ENCODE peak calls at places on chromosomes 13 and 19, in seven cellular contexts. A is pancreas; Z is LNCaP clone FGC; I is stimulated activated CD4-positive, alpha-beta T cell treated with anti-CD3 and anti-CD28 coated beads, Interleukin-12 subunit alpha, Interleukin-12 subunit beta, amount 100 ng/mL, for 24 hours; C is HuH-7; W is activated naive CD4-positive, alpha-beta T cell; T is IMR-90. R is an unnamed sample.

GRCh38 chr19:38989066-38989605 is 13.6 kb upstream of the FBXO17 start:
- DNase-seq in T (no peak), A (no peak), C (no peak), W (no peak), Z (no peak), I (no peak), R (peak; percentile 21)

GRCh38 chr19:4633140-4633967 is 6.0 kb upstream of the TNFAIP8L1 start:
- DNase-seq in T (peak; percentile 85), Z (no peak), W (no peak), I (no peak), C (peak; percentile 72), A (peak; percentile 62), R (peak; percentile 94)

GRCh38 chr19:17079710-17080440 is 4.3 kb downstream of the MYO9B start:
- DNase-seq in A (no peak), I (peak; percentile 51), W (peak; percentile 41), C (no peak), Z (no peak), T (peak; percentile 99), R (peak; percentile 98)

GRCh38 chr19:50459638-50460037 is 16.7 kb upstream of the EMC10 start:
- DNase-seq in A (no peak), I (no peak), C (no peak), T (no peak), Z (no peak), W (no peak), R (no peak)

GRCh38 chr13:62702502-62702901 is 1286.9 kb upstream of the PCDH20 start:
- DNase-seq in W (no peak), T (no peak), A (no peak), C (no peak), I (no peak), Z (no peak), R (no peak)

GRCh38 chr19:29887498-29887897 is 54.5 kb upstream of the URI1 start:
- DNase-seq in A (no peak), T (peak; percentile 10), Z (no peak), W (no peak), C (no peak), I (no peak), R (peak; percentile 22)

GRCh38 chr19:20503536-20503935 is 62.0 kb downstream of the ZNF737 start:
- DNase-seq in Z (peak; percentile 59), A (no peak), I (no peak), W (no peak), T (peak; percentile 35), C (no peak), R (peak; percentile 3)

GRCh38 chr13:93305886-93306285 is 79.3 kb downstream of the GPC6 start:
- DNase-seq in C (no peak), T (peak; percentile 48), W (no peak), I (no peak), Z (no peak), A (no peak), R (peak; percentile 55)

GRCh38 chr13:30569901-30570576 is 47.7 kb upstream of the USPL1 start:
- DNase-seq in W (no peak), Z (no peak), C (no peak), T (peak; percentile 99), A (no peak), I (no peak), R (peak; percentile 96)

GRCh38 chr13:98691360-98691759 is 61.1 kb downstream of the SLC15A1 start:
- DNase-seq in T (no peak), C (no peak), W (no peak), A (no peak), Z (no peak), I (no peak), R (no peak)

GRCh38 chr13:95677564-95678386 is 836 bp downstream of the DNAJC3 start:
- DNase-seq in T (peak; percentile 23), C (no peak), Z (no peak), W (no peak), A (no peak), I (no peak), R (peak; percentile 34)

GRCh38 chr19:43628646-43629326 is 9.4 kb upstream of the ZNF428 start:
- DNase-seq in Z (no peak), C (no peak), T (no peak), A (no peak), W (no peak), I (no peak), R (no peak)

GRCh38 chr19:18710186-18710585 is 26.7 kb downstream of the CRTC1 start:
- DNase-seq in T (no peak), C (no peak), A (no peak), W (no peak), Z (no peak), I (no peak), R (no peak)

GRCh38 chr13:112705286-112705685 is 15.4 kb downstream of the ATP11A start:
- DNase-seq in A (no peak), I (no peak), C (no peak), W (no peak), Z (no peak), T (no peak), R (no peak)

GRCh38 chr19:18286973-18287635 is 5.7 kb upstream of the JUND start:
- DNase-seq in I (no peak), W (no peak), T (no peak), A (no peak), C (no peak), Z (no peak), R (no peak)

GRCh38 chr13:20901668-20902437 is 693 bp downstream of the XPO4 start:
- DNase-seq in Z (no peak), I (peak; percentile 7), T (peak; percentile 13), C (peak; percentile 40), A (peak; percentile 64), W (no peak), R (peak; percentile 50)

GRCh38 chr13:43200307-43200706 is 176.9 kb downstream of the DNAJC15 start:
- DNase-seq in A (no peak), T (no peak), C (no peak), W (no peak), I (no peak), Z (no peak), R (no peak)

GRCh38 chr13:79779761-79780160 is 298.8 kb downstream of the NDFIP2 start:
- DNase-seq in T (peak; percentile 51), W (no peak), A (no peak), Z (no peak), I (no peak), C (peak; percentile 21), R (peak; percentile 46)

GRCh38 chr13:75478659-75479058 is 3.3 kb downstream of the TBC1D4 start:
- DNase-seq in I (no peak), Z (no peak), W (no peak), A (no peak), C (no peak), T (no peak), R (no peak)

GRCh38 chr13:39100996-39101751 is 62.9 kb downstream of the NHLRC3 start:
- DNase-seq in Z (no peak), C (no peak), I (no peak), A (no peak), W (no peak), T (no peak), R (no peak)

GRCh38 chr13:92896842-92897241 is 329.8 kb upstream of the GPC6 start:
- DNase-seq in C (peak; percentile 1), I (no peak), T (peak; percentile 21), Z (peak; percentile 23), A (no peak), W (no peak), R (peak; percentile 75)

GRCh38 chr13:106490887-106491321 is 44.6 kb downstream of the EFNB2 start:
- DNase-seq in A (no peak), C (no peak), T (no peak), Z (no peak), W (no peak), I (no peak), R (no peak)

GRCh38 chr19:57171551-57172081 is 4.3 kb upstream of the DUXA start:
- DNase-seq in T (peak; percentile 39), W (no peak), C (no peak), I (no peak), Z (no peak), A (peak; percentile 65), R (peak; percentile 61)

GRCh38 chr19:1288528-1289394 is 3.1 kb downstream of the EFNA2 start:
- DNase-seq in W (no peak), C (no peak), A (no peak), I (no peak), Z (no peak), T (no peak), R (no peak)

GRCh38 chr19:29861575-29861974 is 49.8 kb downstream of the CCNE1 start:
- DNase-seq in C (no peak), A (no peak), Z (no peak), T (no peak), I (no peak), W (no peak), R (no peak)

GRCh38 chr13:113629814-113630213 is 28.2 kb downstream of the ATP4B start:
- DNase-seq in C (no peak), W (no peak), T (no peak), Z (no peak), I (no peak), A (peak; percentile 25), R (no peak)

GRCh38 chr13:98324105-98324504 is 147.0 kb upstream of the RNF113B start:
- DNase-seq in C (no peak), W (no peak), A (no peak), T (no peak), Z (peak; percentile 70), I (no peak), R (peak; percentile 86)

GRCh38 chr19:45769821-45770191 is 754 bp upstream of the SIX5 start:
- DNase-seq in C (no peak), I (no peak), A (peak; percentile 79), T (peak; percentile 38), Z (no peak), W (no peak), R (peak; percentile 69)

GRCh38 chr19:14434543-14435319 is 1.6 kb downstream of the PKN1 start:
- DNase-seq in A (no peak), W (no peak), C (no peak), Z (no peak), T (peak; percentile 72), I (no peak), R (peak; percentile 88)

GRCh38 chr13:71577127-71577526 is 289.9 kb downstream of the DACH1 start:
- DNase-seq in T (no peak), W (no peak), A (no peak), C (no peak), Z (no peak), I (no peak), R (peak; percentile 41)

GRCh38 chr13:72390909-72391308 is 336.5 kb downstream of the MZT1 start:
- DNase-seq in C (no peak), I (no peak), W (no peak), A (no peak), Z (no peak), T (no peak), R (no peak)

GRCh38 chr13:64993514-64994164 is 2236.5 kb downstream of the PCDH9 start:
- DNase-seq in I (no peak), A (no peak), T (no peak), C (no peak), W (no peak), Z (no peak), R (no peak)

GRCh38 chr13:24053505-24054251 is 106.8 kb upstream of the SPATA13 start:
- DNase-seq in I (peak; percentile 27), W (no peak), C (peak; percentile 74), T (peak; percentile 68), A (no peak), Z (peak; percentile 49), R (peak; percentile 81)

GRCh38 chr19:49004133-49004532 is 10.4 kb downstream of the RUVBL2 start:
- DNase-seq in Z (no peak), A (no peak), W (no peak), T (no peak), I (no peak), C (no peak), R (no peak)

GRCh38 chr19:13814550-13814949 is 19.3 kb downstream of the ZSWIM4 start:
- DNase-seq in Z (no peak), W (no peak), A (no peak), C (no peak), I (no peak), T (no peak), R (no peak)

GRCh38 chr13:92823059-92823458 is 403.5 kb upstream of the GPC6 start:
- DNase-seq in C (no peak), T (no peak), A (no peak), I (no peak), Z (peak; percentile 64), W (no peak), R (no peak)

GRCh38 chr13:99307247-99307646 is at the start of gene GPR183:
- DNase-seq in C (no peak), T (peak; percentile 43), W (no peak), I (no peak), A (no peak), Z (no peak), R (no peak)

GRCh38 chr13:78102121-78102677 is 183.6 kb upstream of the EDNRB start:
- DNase-seq in Z (no peak), T (peak; percentile 52), C (no peak), W (no peak), A (no peak), I (no peak), R (peak; percentile 64)